ENCODE peak calls at places on chromosomes 5 and 9, in eight cellular contexts. One of them, this sample, is unnamed.

GRCh38 chr5:111135946-111136345 is 43.8 kb downstream of the WDR36 start:
- DNase-seq in body of pancreas: no peak
- DNase-seq in IMR-90: peak
- DNase-seq in H1: no peak
- DNase-seq in A549: peak
- DNase-seq in ovary: no peak
- DNase-seq in esophagus squamous epithelium: no peak
- DNase-seq in HepG2: no peak
- DNase-seq in this sample: no peak

GRCh38 chr9:83980395-83981125 is at the start of gene RMI1:
- DNase-seq in A549: peak
- DNase-seq in HepG2: peak
- DNase-seq in esophagus squamous epithelium: peak
- DNase-seq in ovary: peak
- DNase-seq in H1: peak
- DNase-seq in body of pancreas: peak
- DNase-seq in IMR-90: peak
- DNase-seq in this sample: peak

GRCh38 chr5:135025730-135026644 is 8.0 kb downstream of the PITX1 start:
- DNase-seq in H1: no peak
- DNase-seq in IMR-90: no peak
- DNase-seq in esophagus squamous epithelium: no peak
- DNase-seq in A549: no peak
- DNase-seq in body of pancreas: no peak
- DNase-seq in HepG2: no peak
- DNase-seq in ovary: no peak
- DNase-seq in this sample: no peak

GRCh38 chr5:177005619-177006264 is 837 bp downstream of the UIMC1 start:
- DNase-seq in esophagus squamous epithelium: no peak
- DNase-seq in ovary: peak
- DNase-seq in A549: peak
- DNase-seq in H1: no peak
- DNase-seq in HepG2: peak
- DNase-seq in body of pancreas: peak
- DNase-seq in IMR-90: peak
- DNase-seq in this sample: peak

GRCh38 chr9:419571-420156 is 205.0 kb downstream of the DOCK8 start:
- DNase-seq in IMR-90: no peak
- DNase-seq in A549: peak
- DNase-seq in body of pancreas: no peak
- DNase-seq in HepG2: no peak
- DNase-seq in ovary: no peak
- DNase-seq in H1: no peak
- DNase-seq in esophagus squamous epithelium: no peak
- DNase-seq in this sample: no peak

GRCh38 chr9:17422994-17423680 is 155.7 kb upstream of the SH3GL2 start:
- DNase-seq in esophagus squamous epithelium: no peak
- DNase-seq in H1: no peak
- DNase-seq in ovary: no peak
- DNase-seq in IMR-90: peak
- DNase-seq in HepG2: no peak
- DNase-seq in A549: no peak
- DNase-seq in body of pancreas: no peak
- DNase-seq in this sample: no peak

GRCh38 chr5:102375256-102375655 is 79.2 kb upstream of the SLCO4C1 start:
- DNase-seq in H1: no peak
- DNase-seq in body of pancreas: no peak
- DNase-seq in HepG2: no peak
- DNase-seq in IMR-90: no peak
- DNase-seq in ovary: no peak
- DNase-seq in A549: no peak
- DNase-seq in esophagus squamous epithelium: no peak
- DNase-seq in this sample: no peak

GRCh38 chr9:97714435-97714834 is 17.3 kb upstream of the XPA start:
- DNase-seq in body of pancreas: no peak
- DNase-seq in esophagus squamous epithelium: no peak
- DNase-seq in HepG2: peak
- DNase-seq in IMR-90: peak
- DNase-seq in A549: peak
- DNase-seq in H1: no peak
- DNase-seq in ovary: no peak
- DNase-seq in this sample: no peak

GRCh38 chr9:97668485-97668884 is 28.7 kb downstream of the XPA start:
- DNase-seq in IMR-90: no peak
- DNase-seq in H1: no peak
- DNase-seq in body of pancreas: no peak
- DNase-seq in HepG2: no peak
- DNase-seq in A549: no peak
- DNase-seq in ovary: no peak
- DNase-seq in esophagus squamous epithelium: no peak
- DNase-seq in this sample: no peak

GRCh38 chr9:68947842-68948569 is 65.9 kb downstream of the PRKACG start:
- DNase-seq in esophagus squamous epithelium: no peak
- DNase-seq in A549: no peak
- DNase-seq in ovary: no peak
- DNase-seq in IMR-90: no peak
- DNase-seq in body of pancreas: no peak
- DNase-seq in HepG2: no peak
- DNase-seq in H1: no peak
- DNase-seq in this sample: no peak

GRCh38 chr5:41186143-41186542 is 27.2 kb downstream of the C6 start:
- DNase-seq in A549: no peak
- DNase-seq in esophagus squamous epithelium: no peak
- DNase-seq in H1: no peak
- DNase-seq in ovary: no peak
- DNase-seq in IMR-90: peak
- DNase-seq in HepG2: no peak
- DNase-seq in body of pancreas: no peak
- DNase-seq in this sample: no peak

GRCh38 chr9:116288658-116289057 is 135.1 kb downstream of the PAPPA start:
- DNase-seq in HepG2: no peak
- DNase-seq in esophagus squamous epithelium: no peak
- DNase-seq in IMR-90: peak
- DNase-seq in H1: no peak
- DNase-seq in A549: peak
- DNase-seq in ovary: no peak
- DNase-seq in body of pancreas: no peak
- DNase-seq in this sample: no peak

GRCh38 chr9:18786936-18787658 is 245.9 kb downstream of the SAXO1 start:
- DNase-seq in ovary: no peak
- DNase-seq in IMR-90: peak
- DNase-seq in esophagus squamous epithelium: no peak
- DNase-seq in A549: no peak
- DNase-seq in H1: no peak
- DNase-seq in body of pancreas: no peak
- DNase-seq in HepG2: no peak
- DNase-seq in this sample: no peak

GRCh38 chr5:172093965-172094364 is 87.5 kb upstream of the FBXW11 start:
- DNase-seq in ovary: no peak
- DNase-seq in IMR-90: no peak
- DNase-seq in HepG2: no peak
- DNase-seq in H1: no peak
- DNase-seq in body of pancreas: no peak
- DNase-seq in A549: no peak
- DNase-seq in esophagus squamous epithelium: no peak
- DNase-seq in this sample: no peak

GRCh38 chr9:92607088-92607487 is 62.8 kb downstream of the IPPK start:
- DNase-seq in A549: no peak
- DNase-seq in HepG2: no peak
- DNase-seq in body of pancreas: no peak
- DNase-seq in ovary: peak
- DNase-seq in esophagus squamous epithelium: no peak
- DNase-seq in H1: no peak
- DNase-seq in IMR-90: peak
- DNase-seq in this sample: peak

GRCh38 chr5:150580917-150581316 is 59.5 kb upstream of the SYNPO start:
- DNase-seq in body of pancreas: no peak
- DNase-seq in ovary: no peak
- DNase-seq in A549: no peak
- DNase-seq in H1: no peak
- DNase-seq in esophagus squamous epithelium: no peak
- DNase-seq in IMR-90: no peak
- DNase-seq in HepG2: no peak
- DNase-seq in this sample: no peak

GRCh38 chr5:87121315-87122170 is 146.1 kb upstream of the RASA1 start:
- DNase-seq in body of pancreas: peak
- DNase-seq in esophagus squamous epithelium: no peak
- DNase-seq in HepG2: peak
- DNase-seq in ovary: no peak
- DNase-seq in H1: no peak
- DNase-seq in A549: peak
- DNase-seq in IMR-90: peak
- DNase-seq in this sample: no peak

GRCh38 chr5:129172561-129172960 is 78.0 kb downstream of the ISOC1 start:
- DNase-seq in body of pancreas: no peak
- DNase-seq in ovary: no peak
- DNase-seq in HepG2: no peak
- DNase-seq in A549: peak
- DNase-seq in IMR-90: no peak
- DNase-seq in H1: no peak
- DNase-seq in esophagus squamous epithelium: no peak
- DNase-seq in this sample: no peak

GRCh38 chr9:79759460-79759859 is 187.7 kb downstream of the TLE4 start:
- DNase-seq in ovary: no peak
- DNase-seq in H1: no peak
- DNase-seq in A549: no peak
- DNase-seq in esophagus squamous epithelium: no peak
- DNase-seq in HepG2: no peak
- DNase-seq in IMR-90: no peak
- DNase-seq in body of pancreas: no peak
- DNase-seq in this sample: no peak

GRCh38 chr5:1338196-1338490 is 6.8 kb downstream of the CLPTM1L start:
- DNase-seq in body of pancreas: no peak
- DNase-seq in A549: no peak
- DNase-seq in HepG2: no peak
- DNase-seq in IMR-90: no peak
- DNase-seq in H1: no peak
- DNase-seq in ovary: no peak
- DNase-seq in esophagus squamous epithelium: no peak
- DNase-seq in this sample: no peak

GRCh38 chr9:137428311-137428630 is 5.1 kb downstream of the NOXA1 start:
- DNase-seq in H1: no peak
- DNase-seq in A549: no peak
- DNase-seq in esophagus squamous epithelium: no peak
- DNase-seq in body of pancreas: no peak
- DNase-seq in ovary: no peak
- DNase-seq in HepG2: no peak
- DNase-seq in IMR-90: no peak
- DNase-seq in this sample: no peak

GRCh38 chr9:134602547-134603362 is 38.8 kb upstream of the COL5A1 start:
- DNase-seq in HepG2: peak
- DNase-seq in esophagus squamous epithelium: no peak
- DNase-seq in body of pancreas: peak
- DNase-seq in IMR-90: peak
- DNase-seq in A549: peak
- DNase-seq in H1: no peak
- DNase-seq in ovary: peak
- DNase-seq in this sample: no peak

GRCh38 chr9:91043041-91043740 is 241.6 kb downstream of the SYK start:
- DNase-seq in H1: no peak
- DNase-seq in ovary: no peak
- DNase-seq in HepG2: no peak
- DNase-seq in esophagus squamous epithelium: no peak
- DNase-seq in A549: no peak
- DNase-seq in IMR-90: no peak
- DNase-seq in body of pancreas: no peak
- DNase-seq in this sample: peak

GRCh38 chr5:179166171-179166885 is 106.2 kb downstream of the ZNF354C start:
- DNase-seq in esophagus squamous epithelium: no peak
- DNase-seq in H1: no peak
- DNase-seq in A549: no peak
- DNase-seq in body of pancreas: no peak
- DNase-seq in ovary: no peak
- DNase-seq in HepG2: no peak
- DNase-seq in IMR-90: no peak
- DNase-seq in this sample: no peak
- H3K4me3 ChIP-seq in esophagus squamous epithelium: no peak
- H3K4me3 ChIP-seq in H1: no peak
- H3K4me3 ChIP-seq in A549: no peak
- H3K4me3 ChIP-seq in body of pancreas: no peak
- H3K4me3 ChIP-seq in ovary: no peak
- H3K4me3 ChIP-seq in HepG2: no peak
- H3K4me3 ChIP-seq in IMR-90: no peak
- H3K4me3 ChIP-seq in this sample: no peak

DNA sequence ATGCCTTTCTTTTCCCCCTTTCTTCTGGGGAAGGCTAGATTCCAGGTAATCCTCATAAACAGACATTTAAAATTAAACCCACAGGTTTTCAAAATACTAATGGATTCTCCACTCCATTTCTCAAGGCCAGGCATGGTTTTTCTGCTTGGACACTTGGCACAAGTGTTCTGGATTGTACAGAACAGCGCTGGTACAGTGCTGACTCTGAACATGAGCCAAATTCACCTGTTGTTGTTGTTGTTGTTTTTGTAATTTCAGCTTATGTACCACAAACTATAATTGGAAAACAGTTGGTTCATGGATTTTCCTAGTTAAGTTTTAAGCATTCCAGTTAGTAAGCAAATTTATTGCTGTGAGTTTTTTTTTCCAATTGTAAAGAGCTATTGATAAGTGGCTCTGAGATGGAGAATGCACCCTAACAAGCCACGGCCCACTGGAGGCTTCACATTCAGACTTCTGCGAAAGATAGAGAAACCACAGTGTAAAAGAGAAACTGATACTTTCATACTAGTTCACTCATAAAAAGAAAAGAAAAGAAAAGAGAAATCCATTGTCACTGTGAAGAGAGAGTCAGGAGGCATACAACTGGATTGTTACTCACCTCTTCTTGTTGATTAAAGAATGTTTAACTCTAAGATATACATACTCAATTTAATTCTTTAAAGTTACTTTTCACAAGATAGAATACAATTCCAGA is 16.2 kb upstream of the ITGA1 start:
- DNase-seq in body of pancreas: no peak
- DNase-seq in IMR-90: no peak
- DNase-seq in A549: no peak
- DNase-seq in esophagus squamous epithelium: no peak
- DNase-seq in H1: no peak
- DNase-seq in ovary: no peak
- DNase-seq in HepG2: no peak
- DNase-seq in this sample: no peak
- TF ChIP-seq CTCF in body of pancreas: no peak
- TF ChIP-seq CTCF in IMR-90: no peak
- TF ChIP-seq CTCF in A549: no peak
- TF ChIP-seq CTCF in esophagus squamous epithelium: no peak
- TF ChIP-seq CTCF in H1: no peak
- TF ChIP-seq CTCF in ovary: no peak
- TF ChIP-seq CTCF in HepG2: no peak
- TF ChIP-seq CTCF in this sample: no peak

GRCh38 chr9:37592108-37592951 is at the start of gene TOMM5:
- DNase-seq in HepG2: peak
- DNase-seq in esophagus squamous epithelium: peak
- DNase-seq in body of pancreas: peak
- DNase-seq in A549: peak
- DNase-seq in H1: peak
- DNase-seq in IMR-90: peak
- DNase-seq in ovary: peak
- DNase-seq in this sample: peak
- TF ChIP-seq POLR2A in HepG2: peak
- TF ChIP-seq POLR2A in esophagus squamous epithelium: no peak
- TF ChIP-seq POLR2A in body of pancreas: peak
- TF ChIP-seq POLR2A in A549: peak
- TF ChIP-seq POLR2A in H1: peak
- TF ChIP-seq POLR2A in IMR-90: peak
- TF ChIP-seq POLR2A in ovary: peak
- TF ChIP-seq POLR2A in this sample: peak

GRCh38 chr9:127214421-127215265 is 49.9 kb upstream of the GARNL3 start:
- DNase-seq in A549: peak
- DNase-seq in IMR-90: peak
- DNase-seq in ovary: peak
- DNase-seq in H1: peak
- DNase-seq in body of pancreas: peak
- DNase-seq in HepG2: peak
- DNase-seq in esophagus squamous epithelium: no peak
- DNase-seq in this sample: no peak
- H3K4me3 ChIP-seq in A549: no peak
- H3K4me3 ChIP-seq in IMR-90: no peak
- H3K4me3 ChIP-seq in ovary: no peak
- H3K4me3 ChIP-seq in H1: no peak
- H3K4me3 ChIP-seq in body of pancreas: no peak
- H3K4me3 ChIP-seq in HepG2: no peak
- H3K4me3 ChIP-seq in esophagus squamous epithelium: no peak
- H3K4me3 ChIP-seq in this sample: no peak